ENCODE peak calls at places on chromosomes 2 and 18, in five cellular contexts. L is IMR-90, S is NB4, P is esophagus muscularis mucosa, B is K562. M is an unnamed sample.

GRCh38 chr18:30271716-30272115 is 770.8 kb downstream of the DSC3 start:
- DNase-seq in L (no peak), S (no peak), P (no peak), B (no peak), M (no peak)

GRCh38 chr18:22284581-22285230 is 115.3 kb downstream of the GATA6 start:
- DNase-seq in L (no peak), S (no peak), P (no peak), B (no peak), M (no peak)

GRCh38 chr18:74840492-74841167 is 243.0 kb downstream of the ZNF407 start:
- DNase-seq in L (peak), S (no peak), P (no peak), B (no peak), M (no peak)

GRCh38 chr2:232385660-232386489 is 7.3 kb downstream of the ALPP start:
- DNase-seq in L (peak), S (peak), P (no peak), B (no peak), M (no peak)

GRCh38 chr2:178863856-178864620 is 56.8 kb upstream of the TTN start:
- DNase-seq in L (no peak), S (no peak), P (no peak), B (no peak), M (peak)

GRCh38 chr2:202171246-202171833 is 67.1 kb downstream of the SUMO1 start:
- DNase-seq in L (no peak), S (peak), P (no peak), B (no peak), M (no peak)

GRCh38 chr18:48987821-48988220 is 37.1 kb upstream of the SMAD7 start:
- DNase-seq in L (no peak), S (no peak), P (no peak), B (no peak), M (no peak)

GRCh38 chr2:144519934-144520717 is at the start of gene ZEB2:
- DNase-seq in L (peak), S (peak), P (no peak), B (peak), M (peak)

GRCh38 chr2:218716070-218716469 is 5.4 kb downstream of the TTLL4 start:
- DNase-seq in L (peak), S (no peak), P (no peak), B (no peak), M (no peak)

GRCh38 chr2:221397179-221397578 is 174.9 kb downstream of the EPHA4 start:
- DNase-seq in L (peak), S (no peak), P (no peak), B (no peak), M (no peak)

GRCh38 chr2:118221952-118222594 is 133.8 kb downstream of the INSIG2 start:
- DNase-seq in L (peak), S (peak), P (no peak), B (peak), M (peak)

GRCh38 chr2:42926438-42927333 is 134.3 kb upstream of the HAAO start:
- DNase-seq in L (no peak), S (no peak), P (no peak), B (no peak), M (peak)

GRCh38 chr2:228600265-228600664 is 418.8 kb upstream of the SPHKAP start:
- DNase-seq in L (peak), S (no peak), P (no peak), B (no peak), M (no peak)

GRCh38 chr2:47201224-47201623 is 46.1 kb upstream of the STPG4 start:
- DNase-seq in L (peak), S (no peak), P (no peak), B (no peak), M (no peak)

GRCh38 chr2:134359367-134360081 is 105.7 kb downstream of the MGAT5 start:
- DNase-seq in L (peak), S (no peak), P (no peak), B (no peak), M (no peak)

GRCh38 chr2:36530983-36531354 is 67.0 kb downstream of the FEZ2 start:
- DNase-seq in L (peak), S (peak), P (no peak), B (no peak), M (no peak)

GRCh38 chr18:48222118-48222517 is 187.1 kb downstream of the ZBTB7C start:
- DNase-seq in L (no peak), S (peak), P (peak), B (no peak), M (peak)

GRCh38 chr2:32135409-32135808 is 30.3 kb upstream of the SLC30A6 start:
- DNase-seq in L (peak), S (peak), P (no peak), B (peak), M (no peak)

GRCh38 chr2:156023266-156023879 is 309.1 kb downstream of the NR4A2 start:
- DNase-seq in L (no peak), S (no peak), P (no peak), B (no peak), M (no peak)

GRCh38 chr2:170314744-170315447 is 136.9 kb downstream of the MYO3B start:
- DNase-seq in L (no peak), S (no peak), P (no peak), B (no peak), M (no peak)

GRCh38 chr2:44358498-44358897 is 2.8 kb downstream of the PREPL start:
- DNase-seq in L (peak), S (peak), P (no peak), B (no peak), M (no peak)

GRCh38 chr2:54899576-54900200 is 150.6 kb downstream of the RTN4 start:
- DNase-seq in L (peak), S (peak), P (no peak), B (no peak), M (peak)

GRCh38 chr2:219207884-219208740 is 1.5 kb downstream of the ZFAND2B start:
- DNase-seq in L (peak), S (no peak), P (peak), B (no peak), M (no peak)

GRCh38 chr2:124913873-124914272 is 888.8 kb downstream of the CNTNAP5 start:
- DNase-seq in L (no peak), S (no peak), P (no peak), B (no peak), M (no peak)

GRCh38 chr2:30709516-30709915 is 97.7 kb downstream of the CAPN13 start:
- DNase-seq in L (no peak), S (no peak), P (peak), B (no peak), M (no peak)

GRCh38 chr2:217776631-217777030 is 226.2 kb downstream of the TNS1 start:
- DNase-seq in L (no peak), S (no peak), P (no peak), B (no peak), M (no peak)

GRCh38 chr2:32864337-32864736 is 82.4 kb upstream of the LTBP1 start:
- DNase-seq in L (peak), S (no peak), P (no peak), B (no peak), M (no peak)

GRCh38 chr18:27954226-27954625 is 222.7 kb downstream of the CDH2 start:
- DNase-seq in L (peak), S (peak), P (no peak), B (no peak), M (no peak)

GRCh38 chr2:133674433-133675331 is 106.4 kb upstream of the NCKAP5 start:
- DNase-seq in L (peak), S (no peak), P (no peak), B (no peak), M (peak)

GRCh38 chr2:131092409-131093065 is 723 bp downstream of the FAM168B start:
- DNase-seq in L (no peak), S (peak), P (no peak), B (no peak), M (no peak)

GRCh38 chr2:26970928-26971627 is 641 bp downstream of the MAPRE3 start:
- DNase-seq in L (peak), S (no peak), P (no peak), B (peak), M (peak)

GRCh38 chr2:215031330-215031729 is 107.1 kb downstream of the ABCA12 start:
- DNase-seq in L (no peak), S (no peak), P (no peak), B (no peak), M (no peak)

GRCh38 chr2:86337235-86338099 is at the start of gene REEP1:
- DNase-seq in L (no peak), S (peak), P (no peak), B (no peak), M (no peak)

GRCh38 chr2:186496401-186496800 is 10.3 kb downstream of the ZC3H15 start:
- DNase-seq in L (no peak), S (no peak), P (no peak), B (no peak), M (no peak)

GRCh38 chr2:158297606-158298005 is 158.9 kb downstream of the CCDC148 start:
- DNase-seq in L (no peak), S (peak), P (no peak), B (no peak), M (no peak)

DNA sequence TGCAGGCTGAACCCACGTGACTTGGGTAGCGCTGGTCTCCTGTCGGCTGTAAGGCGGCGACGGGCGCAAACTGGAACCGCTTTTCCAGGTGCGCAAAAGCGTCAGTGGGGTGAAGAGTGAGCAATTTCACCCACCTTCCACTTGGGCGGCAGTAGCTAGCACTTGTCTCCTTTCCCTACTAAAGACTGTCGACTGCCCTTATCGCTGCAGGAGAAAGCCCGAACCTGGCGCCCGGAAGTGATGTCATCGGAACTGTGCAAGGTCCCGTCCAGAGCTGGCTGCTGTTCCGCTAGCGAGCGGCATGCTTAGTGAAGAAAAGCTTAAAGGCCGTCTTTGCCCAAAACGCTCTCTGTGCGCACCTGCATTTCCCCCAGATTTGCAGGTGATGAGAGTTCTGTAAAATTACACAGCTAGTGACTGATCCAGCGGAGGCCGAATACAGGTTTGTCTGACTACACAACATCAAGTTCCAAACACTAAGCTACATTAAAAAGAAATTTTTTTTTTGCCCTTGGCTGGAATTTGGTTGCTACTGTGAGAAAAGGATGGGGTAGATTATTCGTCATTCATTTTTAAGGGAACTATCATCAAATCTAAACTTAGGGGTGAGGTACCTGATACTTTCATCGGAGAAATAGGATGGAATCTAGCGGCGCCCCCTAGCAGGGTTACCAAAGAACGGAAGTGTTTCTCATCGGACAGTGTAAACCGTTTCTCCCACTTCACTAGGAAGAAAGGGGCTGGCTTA is at the start of gene OSGEPL1:
- DNase-seq in L (peak), S (peak), P (peak), B (peak), M (peak)
- TF ChIP-seq POLR2A in L (peak), S (peak), P (no peak), B (peak), M (no peak)

GRCh38 chr2:127423476-127423840 is 5.2 kb downstream of the PROC start:
- DNase-seq in L (no peak), S (peak), P (no peak), B (no peak), M (no peak)
- H3K4me3 ChIP-seq in L (peak), S (peak), P (peak), B (no peak), M (peak)

GRCh38 chr2:63841254-63842022 is at the start of gene UGP2:
- DNase-seq in L (peak), S (peak), P (peak), B (peak), M (peak)

GRCh38 chr2:63843093-63843492 is 1.4 kb downstream of the UGP2 start:
- DNase-seq in L (no peak), S (no peak), P (no peak), B (no peak), M (no peak)

GRCh38 chr2:63843791-63844190 is 2.1 kb downstream of the UGP2 start:
- DNase-seq in L (no peak), S (no peak), P (no peak), B (no peak), M (no peak)

GRCh38 chr2:63840785-63841253 is 877 bp upstream of the UGP2 start:
- DNase-seq in L (peak), S (peak), P (peak), B (peak), M (peak)

DNA sequence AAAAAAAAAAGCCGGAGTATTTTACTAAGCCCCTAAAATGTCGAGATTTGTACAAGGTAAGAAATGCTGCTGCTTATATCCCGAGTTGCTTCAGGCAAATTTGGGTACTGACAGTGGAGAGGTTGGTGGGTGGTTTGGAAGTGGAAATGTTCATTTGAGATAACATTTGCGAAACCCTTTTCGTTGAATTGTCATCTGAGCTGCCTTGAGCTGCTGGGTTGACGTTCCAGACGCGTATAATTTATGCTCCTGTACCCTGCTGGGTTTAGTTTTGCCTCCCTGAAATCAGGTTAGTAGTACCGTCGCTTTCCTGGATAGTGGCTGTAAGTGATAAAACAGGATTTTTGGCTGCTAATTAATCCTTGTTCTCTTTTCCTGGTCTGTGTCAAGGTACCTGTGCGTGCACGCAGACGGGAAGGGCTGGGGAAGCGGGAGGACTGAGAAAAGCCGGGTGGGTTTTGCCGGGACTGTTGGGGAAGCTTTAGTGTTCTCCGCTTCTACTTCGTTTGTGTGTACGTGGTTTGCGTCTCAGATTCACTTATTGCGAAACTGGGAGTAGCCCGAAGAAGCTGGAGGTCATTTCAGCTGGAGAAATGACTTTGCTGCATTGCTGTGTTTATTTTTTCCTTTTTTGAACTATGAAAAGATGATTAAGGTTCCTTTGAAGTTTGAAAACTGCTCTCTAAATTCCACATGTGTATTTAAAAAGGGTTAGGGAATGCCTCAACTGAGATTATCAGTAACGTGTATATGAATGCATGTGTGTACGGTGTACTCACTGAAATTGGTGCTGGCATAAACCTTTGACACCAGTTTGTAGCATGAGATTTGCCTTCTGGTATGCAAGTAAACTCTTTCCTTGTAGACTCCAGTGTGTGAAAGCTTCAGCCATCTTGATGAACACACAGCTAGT is 709 bp downstream of the UGP2 start:
- DNase-seq in L (peak), S (peak), P (no peak), B (peak), M (peak)
- TF ChIP-seq POLR2A in L (no peak), S (no peak), P (peak), B (no peak), M (no peak)

GRCh38 chr2:206408323-206409320 is 34.7 kb upstream of the ADAM23 start:
- DNase-seq in L (no peak), S (no peak), P (no peak), B (no peak), M (no peak)
- H3K4me3 ChIP-seq in L (no peak), S (no peak), P (no peak), B (no peak), M (no peak)

GRCh38 chr2:203534486-203535077 is 519 bp downstream of the RAPH1 start:
- DNase-seq in L (no peak), S (peak), P (no peak), B (peak), M (no peak)

GRCh38 chr2:203535078-203535783 is at the start of gene RAPH1:
- DNase-seq in L (peak), S (peak), P (no peak), B (peak), M (peak)

GRCh38 chr2:203532957-203533695 is 2.0 kb downstream of the RAPH1 start:
- DNase-seq in L (peak), S (no peak), P (no peak), B (no peak), M (peak)

GRCh38 chr2:203533696-203534471 is 1.2 kb downstream of the RAPH1 start:
- DNase-seq in L (peak), S (peak), P (no peak), B (no peak), M (no peak)

GRCh38 chr2:203535784-203536590 is 886 bp upstream of the RAPH1 start:
- DNase-seq in L (peak), S (no peak), P (no peak), B (peak), M (no peak)
- TF ChIP-seq POLR2A in L (no peak), S (no peak), P (no peak), B (no peak), M (no peak)

DNA sequence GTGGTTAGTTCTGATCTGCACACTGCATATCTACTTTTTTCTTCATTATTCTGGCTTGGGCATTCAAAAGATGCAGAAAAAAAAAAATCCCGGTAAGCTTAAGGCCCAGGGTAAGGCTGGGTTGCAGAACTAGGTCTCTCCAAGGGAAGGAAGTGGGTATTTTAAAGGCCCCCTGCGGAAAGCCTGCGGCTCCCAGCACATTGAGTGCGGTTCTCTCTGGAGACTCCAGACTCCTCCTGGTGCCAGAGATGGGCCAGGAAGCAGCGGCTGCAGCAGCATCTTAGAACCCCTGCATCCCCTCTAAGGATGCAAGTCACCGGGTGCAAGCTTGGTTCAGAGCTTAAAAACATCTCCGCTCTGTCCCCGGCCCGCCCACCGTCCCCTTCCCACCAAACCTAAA is 49.5 kb downstream of the TGIF1 start:
- DNase-seq in L (no peak), S (peak), P (no peak), B (no peak), M (no peak)
- H3K4me3 ChIP-seq in L (peak), S (peak), P (peak), B (no peak), M (peak)

DNA sequence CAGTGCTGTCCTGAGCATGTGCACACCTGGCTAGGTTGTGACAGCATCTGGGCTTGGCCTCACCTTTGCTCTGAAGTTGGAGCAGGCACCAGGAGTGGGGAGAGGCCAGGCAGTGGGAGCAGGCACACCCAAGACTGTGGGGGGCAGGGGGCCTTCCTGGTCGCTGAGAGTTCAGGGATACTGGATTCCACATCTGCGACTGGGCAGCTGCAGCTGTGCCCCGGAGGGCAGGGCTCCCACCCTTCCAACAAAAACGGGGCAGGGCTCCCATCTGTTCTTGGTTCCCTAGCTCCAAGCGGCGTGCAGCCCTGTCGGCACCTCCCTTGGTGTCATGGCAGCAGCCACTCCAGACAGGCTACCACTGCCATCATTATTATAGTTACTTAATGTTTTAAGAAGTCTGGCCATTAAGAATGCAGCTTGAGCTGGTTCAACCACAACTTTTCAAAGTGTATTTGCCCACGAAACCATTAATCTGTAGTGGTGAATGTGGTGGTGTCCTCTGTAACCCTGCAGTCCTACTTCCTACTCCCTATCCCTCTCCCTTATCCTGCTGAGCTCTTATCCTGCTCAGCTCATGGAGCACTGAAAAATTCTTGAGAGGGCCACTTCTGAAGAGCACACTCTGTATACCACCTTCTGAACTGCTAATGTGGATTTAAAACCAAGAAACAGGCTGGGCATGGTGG is 48.0 kb upstream of the RAB1A start:
- DNase-seq in L (no peak), S (peak), P (no peak), B (no peak), M (no peak)
- TF ChIP-seq POLR2A in L (no peak), S (no peak), P (no peak), B (no peak), M (no peak)

GRCh38 chr2:46187112-46187618 is 110.0 kb upstream of the EPAS1 start:
- DNase-seq in L (peak), S (peak), P (peak), B (no peak), M (peak)
- H3K4me3 ChIP-seq in L (no peak), S (peak), P (peak), B (no peak), M (peak)